ENCODE peak calls at places on chromosomes 5 and 9, in four cellular contexts. S, K, P and Z are unnamed samples.

GRCh38 chr9:14341437-14342133 is 27.6 kb upstream of the NFIB start:
- DNase-seq in S (no peak), K (no peak), P (no peak), Z (no peak)

GRCh38 chr9:21461377-21461776 is 20.7 kb downstream of the IFNE start:
- DNase-seq in S (no peak), K (no peak), P (no peak), Z (no peak)

GRCh38 chr9:438066-438465 is 223.4 kb downstream of the DOCK8 start:
- DNase-seq in S (peak), K (no peak), P (no peak), Z (no peak)

GRCh38 chr5:116532762-116533525 is 41.7 kb downstream of the SEMA6A start:
- DNase-seq in S (no peak), K (no peak), P (no peak), Z (peak)

GRCh38 chr5:56481998-56482698 is 249.0 kb upstream of the ANKRD55 start:
- DNase-seq in S (no peak), K (no peak), P (no peak), Z (no peak)

GRCh38 chr9:6441269-6441668 is 28.3 kb downstream of the UHRF2 start:
- DNase-seq in S (peak), K (no peak), P (no peak), Z (no peak)

GRCh38 chr5:175257128-175257846 is 186.7 kb downstream of the DRD1 start:
- DNase-seq in S (no peak), K (no peak), P (no peak), Z (no peak)

GRCh38 chr9:134944351-134944802 is 26.7 kb upstream of the FCN1 start:
- DNase-seq in S (no peak), K (no peak), P (no peak), Z (peak)

GRCh38 chr5:123176224-123176937 is 87.3 kb downstream of the PRDM6 start:
- DNase-seq in S (peak), K (no peak), P (no peak), Z (no peak)

GRCh38 chr9:75170898-75171360 is 82.6 kb downstream of the OSTF1 start:
- DNase-seq in S (peak), K (no peak), P (no peak), Z (no peak)

GRCh38 chr5:88092358-88092757 is 176.3 kb downstream of the TMEM161B start:
- DNase-seq in S (no peak), K (no peak), P (no peak), Z (no peak)